ENCODE peak calls at places on chromosome 1, in four cellular contexts. W, P, M and U are unnamed samples.

GRCh38 chr1:216518844-216519627 is 95.8 kb upstream of the USH2A start:
- DNase-seq in P (no peak), M (no peak), W (no peak), U (no peak)

GRCh38 chr1:221891708-221892107 is 149.8 kb upstream of the DUSP10 start:
- DNase-seq in W (no peak), M (no peak), P (peak), U (no peak)

GRCh38 chr1:226973371-226973897 is 33.3 kb downstream of the COQ8A start:
- DNase-seq in W (no peak), M (no peak), P (no peak), U (no peak)

GRCh38 chr1:4745560-4745959 is 91.2 kb downstream of the AJAP1 start:
- DNase-seq in M (no peak), W (peak), P (no peak), U (no peak)

GRCh38 chr1:183385746-183386145 is 32.4 kb downstream of the NMNAT2 start:
- DNase-seq in M (no peak), P (no peak), W (no peak), U (no peak)

GRCh38 chr1:31978853-31979400 is 34.7 kb upstream of the KHDRBS1 start:
- DNase-seq in P (no peak), M (no peak), W (peak), U (no peak)

GRCh38 chr1:175597969-175598765 is 145.2 kb downstream of the TNR start:
- DNase-seq in W (no peak), M (no peak), P (peak), U (no peak)

GRCh38 chr1:65791860-65792670 is 630 bp upstream of the PDE4B start:
- DNase-seq in M (no peak), W (peak), P (no peak), U (no peak)

GRCh38 chr1:180248731-180249681 is 18.9 kb downstream of the LHX4 start:
- DNase-seq in W (peak), M (no peak), P (no peak), U (no peak)

GRCh38 chr1:20373286-20373685 is 82.6 kb downstream of the VWA5B1 start:
- DNase-seq in M (no peak), P (no peak), W (peak), U (no peak)

GRCh38 chr1:194512957-194513356 is 1326.5 kb upstream of the B3GALT2 start:
- DNase-seq in M (no peak), W (no peak), P (peak), U (no peak)

GRCh38 chr1:48093147-48093546 is 96.0 kb upstream of the TRABD2B start:
- DNase-seq in P (no peak), M (no peak), W (peak), U (no peak)

GRCh38 chr1:37995773-37996379 is 6.1 kb upstream of the SF3A3 start:
- DNase-seq in W (peak), P (peak), M (no peak), U (no peak)

GRCh38 chr1:89085781-89086180 is 20.8 kb upstream of the GBP1 start:
- DNase-seq in M (no peak), W (no peak), P (no peak), U (no peak)

GRCh38 chr1:53787655-53788054 is 48.7 kb upstream of the GLIS1 start:
- DNase-seq in M (no peak), P (no peak), W (no peak), U (no peak)

GRCh38 chr1:113859478-113860175 is 11.9 kb downstream of the PTPN22 start:
- DNase-seq in P (no peak), M (no peak), W (no peak), U (no peak)

GRCh38 chr1:54051936-54052469 is 1.0 kb downstream of the TMEM59 start:
- DNase-seq in W (no peak), P (no peak), M (no peak), U (no peak)

GRCh38 chr1:59415876-59416275 is 119.0 kb downstream of the FGGY start:
- DNase-seq in W (no peak), M (no peak), P (peak), U (no peak)

GRCh38 chr1:237736372-237737029 is 154.2 kb downstream of the ZP4 start:
- DNase-seq in P (no peak), W (peak), M (no peak), U (no peak)

GRCh38 chr1:109181085-109181806 is 32.5 kb upstream of the SARS1 start:
- DNase-seq in W (no peak), P (no peak), M (no peak), U (no peak)

GRCh38 chr1:11158720-11159321 is 30.3 kb upstream of the ANGPTL7 start:
- DNase-seq in W (no peak), M (no peak), P (peak), U (no peak)

GRCh38 chr1:61588736-61589381 is 136.1 kb downstream of the TM2D1 start:
- DNase-seq in P (peak), M (peak), W (peak), U (no peak)

GRCh38 chr1:156246762-156247459 is 945 bp downstream of the PAQR6 start:
- DNase-seq in P (no peak), W (no peak), M (no peak), U (no peak)

GRCh38 chr1:82366694-82367093 is 566.0 kb downstream of the ADGRL2 start:
- DNase-seq in W (no peak), M (no peak), P (no peak), U (no peak)

GRCh38 chr1:28118640-28119307 is 30.4 kb upstream of the EYA3 start:
- DNase-seq in W (no peak), M (no peak), P (no peak), U (no peak)

GRCh38 chr1:247885011-247885410 is 10.4 kb upstream of the OR2W3 start:
- DNase-seq in W (no peak), P (no peak), M (no peak), U (no peak)

GRCh38 chr1:163875214-163875926 is 553.6 kb downstream of the NUF2 start:
- DNase-seq in M (no peak), P (peak), W (no peak), U (no peak)

GRCh38 chr1:179146476-179146875 is 64.6 kb downstream of the TOR3A start:
- DNase-seq in M (no peak), W (no peak), P (no peak), U (no peak)

GRCh38 chr1:58909162-58909560 is 125.3 kb upstream of the JUN start:
- DNase-seq in W (no peak), M (no peak), P (peak), U (no peak)

GRCh38 chr1:214664656-214665433 is 61.9 kb downstream of the CENPF start:
- DNase-seq in W (no peak), M (no peak), P (no peak), U (no peak)

GRCh38 chr1:32989160-32989894 is 24.7 kb upstream of the RNF19B start:
- DNase-seq in W (no peak), P (peak), M (no peak), U (peak)

GRCh38 chr1:229223498-229223897 is 47.4 kb upstream of the RAB4A start:
- DNase-seq in W (no peak), M (no peak), P (no peak), U (no peak)

GRCh38 chr1:28071813-28072212 is 16.6 kb downstream of the EYA3 start:
- DNase-seq in P (no peak), M (no peak), W (no peak), U (no peak)

GRCh38 chr1:93607814-93608187 is 73.8 kb downstream of the BCAR3 start:
- DNase-seq in W (no peak), M (no peak), P (peak), U (no peak)

GRCh38 chr1:234186037-234186688 is 187.1 kb upstream of the COA6 start:
- DNase-seq in W (no peak), M (no peak), P (no peak), U (no peak)

GRCh38 chr1:225152061-225152460 is 222.6 kb downstream of the DNAH14 start:
- DNase-seq in W (no peak), P (no peak), M (no peak), U (no peak)

DNA sequence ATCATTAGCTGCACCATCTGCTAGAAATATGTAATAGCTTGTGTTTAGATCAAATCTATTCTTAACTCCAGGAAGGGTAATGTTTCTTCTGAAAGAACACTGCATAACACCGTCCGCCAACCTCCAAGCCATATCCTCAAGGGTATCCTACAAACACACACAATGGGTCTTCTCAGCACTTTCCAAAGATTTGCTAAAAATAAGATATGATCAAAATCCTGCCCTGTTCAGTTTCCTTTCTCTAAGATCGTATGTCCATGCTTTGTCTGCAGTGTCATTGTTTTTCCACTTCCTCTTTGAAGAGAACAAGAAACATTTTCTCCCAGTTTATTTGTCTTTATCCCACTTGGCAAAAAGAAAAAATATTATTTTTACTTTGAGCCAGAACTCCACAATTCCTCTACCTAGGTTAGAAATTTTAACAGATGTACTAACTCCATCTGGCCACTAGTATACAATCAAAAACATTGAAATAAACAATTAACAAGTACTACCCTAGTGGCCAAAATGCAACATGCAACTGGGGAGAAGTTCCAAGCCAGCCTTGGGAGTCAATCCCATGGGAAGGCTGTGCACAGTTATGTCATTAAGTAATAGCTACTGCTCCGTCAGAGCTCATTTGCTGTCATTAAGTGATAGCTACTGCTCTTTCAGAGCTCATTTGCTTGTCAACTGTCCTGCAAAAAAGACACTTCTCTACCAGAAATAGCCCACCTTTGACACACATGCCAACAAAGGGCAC is 37.8 kb downstream of the FRRS1 start:
- DNase-seq in M (no peak), P (peak), W (peak), U (no peak)
- TF ChIP-seq CTCF in M (peak), P (peak), W (peak), U (peak)

GRCh38 chr1:209356909-209357498 is 226.5 kb upstream of the CAMK1G start:
- DNase-seq in P (no peak), W (no peak), M (no peak), U (no peak)

GRCh38 chr1:209353097-209353496 is 230.4 kb upstream of the CAMK1G start:
- DNase-seq in W (no peak), M (no peak), P (no peak), U (no peak)

GRCh38 chr1:209355415-209355814 is 228.1 kb upstream of the CAMK1G start:
- DNase-seq in M (no peak), P (no peak), W (no peak), U (no peak)

GRCh38 chr1:209354840-209355165 is 228.7 kb upstream of the CAMK1G start:
- DNase-seq in P (no peak), M (no peak), W (no peak), U (no peak)

DNA sequence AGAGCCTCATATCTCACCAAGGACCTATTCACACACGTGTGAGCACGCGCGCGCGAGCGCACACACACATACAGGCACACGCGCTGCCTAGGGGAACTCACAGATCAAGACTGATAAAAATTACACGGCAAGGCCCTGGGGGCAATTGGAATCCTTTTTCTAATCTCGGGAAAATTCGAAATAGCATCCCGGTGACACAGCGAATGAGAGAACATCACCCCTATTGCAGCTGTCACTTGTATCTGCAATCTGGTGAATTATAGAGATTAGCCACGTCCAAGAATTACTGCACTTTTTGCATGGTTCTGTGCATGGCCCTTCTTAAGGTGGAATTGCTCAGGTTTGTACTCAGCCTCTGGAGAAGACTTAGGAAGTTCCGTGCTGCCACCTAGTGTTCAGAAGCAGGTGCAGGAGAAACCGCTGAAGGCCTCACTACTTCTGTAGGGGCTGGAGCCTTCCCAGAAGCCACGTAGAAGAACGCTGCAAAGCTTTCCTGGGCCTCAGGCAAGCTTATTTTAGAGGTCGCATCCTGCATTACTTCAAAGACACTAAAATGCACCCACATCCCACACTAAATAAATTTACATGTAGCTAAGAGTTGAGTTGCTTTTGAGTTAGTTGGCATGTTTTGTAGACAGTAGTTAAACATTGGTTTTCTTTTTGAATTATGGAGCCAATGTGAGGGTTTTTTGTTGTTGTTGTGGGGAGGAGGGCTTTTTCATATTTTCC is 229.2 kb upstream of the CAMK1G start:
- DNase-seq in M (peak), P (peak), W (peak), U (peak)
- TF ChIP-seq CTCF in M (peak), P (peak), W (peak), U (peak)

DNA sequence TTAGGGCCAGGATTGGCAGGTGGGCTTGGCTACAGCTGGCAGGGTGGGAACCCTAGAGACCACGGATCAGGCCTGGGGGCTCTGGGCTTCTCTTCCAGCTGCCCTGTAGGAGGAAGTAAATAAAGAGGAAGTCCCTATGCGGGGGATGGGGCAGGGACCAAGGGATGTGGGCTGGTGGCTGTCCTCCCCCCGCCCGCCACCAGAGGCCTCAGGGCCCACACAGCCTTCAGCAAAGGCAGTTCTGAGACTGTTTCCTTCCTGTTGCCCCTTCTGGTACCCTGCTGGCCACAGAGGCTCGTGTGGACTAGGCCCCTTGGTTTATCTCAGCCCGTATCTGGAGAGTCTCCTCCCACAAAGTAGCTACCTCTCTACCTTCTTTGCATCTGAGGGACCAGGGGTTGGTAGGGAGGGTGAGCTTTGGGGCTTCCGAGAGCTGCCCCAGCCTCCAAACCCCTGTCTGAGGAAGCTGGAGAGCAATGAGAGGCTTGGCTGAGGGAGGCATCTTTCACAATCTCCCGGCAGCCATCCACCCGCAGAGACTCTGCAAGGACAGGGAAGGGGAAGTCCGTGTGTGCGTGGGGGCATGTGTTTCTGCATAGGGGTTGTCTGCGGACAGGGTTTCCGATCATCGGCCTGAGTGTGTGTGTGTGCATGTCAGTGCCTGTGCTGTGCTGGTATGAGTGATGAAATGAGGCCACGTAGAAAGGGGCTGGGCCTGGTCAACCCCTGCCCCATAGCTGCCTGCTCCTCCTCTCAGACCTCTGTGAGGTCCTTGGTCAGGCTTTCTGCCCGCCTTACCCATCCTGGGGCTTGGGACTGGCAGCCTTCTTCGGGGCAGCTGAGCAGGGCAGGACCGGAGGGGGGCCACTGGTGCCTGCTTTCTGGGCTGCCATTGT is 12.5 kb downstream of the RPS6KA1 start:
- DNase-seq in P (no peak), M (no peak), W (peak), U (peak)
- TF ChIP-seq CTCF in P (peak), M (peak), W (peak), U (peak)

DNA sequence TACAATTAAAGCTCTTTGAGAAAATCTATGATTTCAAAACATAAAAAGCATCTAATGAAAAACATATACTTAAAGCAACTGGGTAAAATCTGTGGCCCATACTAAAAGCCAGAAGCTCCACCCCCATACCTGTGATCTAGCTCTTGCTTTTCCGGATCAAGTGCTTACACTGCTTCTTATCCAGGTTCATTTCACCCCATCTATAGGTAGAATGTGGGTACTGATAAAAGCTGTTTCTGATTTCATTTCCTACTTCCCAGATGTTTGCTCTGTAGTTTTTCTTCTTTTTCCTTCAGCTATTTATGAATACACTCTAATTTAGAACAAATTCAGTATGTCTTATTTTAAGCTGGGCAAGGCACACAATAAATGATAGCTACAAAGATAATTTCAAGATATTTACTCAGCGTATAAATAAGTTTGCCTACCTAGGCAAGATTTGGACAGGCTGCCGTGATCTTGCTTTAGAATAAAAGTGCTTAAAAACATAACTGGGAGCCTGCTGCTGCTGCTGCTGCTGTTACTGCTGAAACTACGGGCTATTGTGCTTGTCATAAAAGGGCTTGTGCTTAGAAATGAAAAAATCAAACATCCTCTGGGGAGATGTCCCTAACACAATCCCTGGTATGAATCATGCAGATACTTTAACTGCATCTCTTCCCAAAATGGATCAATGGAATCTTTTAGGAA is 2.1 kb downstream of the SIPA1L2 start:
- DNase-seq in M (no peak), P (no peak), W (peak), U (no peak)
- TF ChIP-seq CTCF in M (peak), P (peak), W (peak), U (peak)

DNA sequence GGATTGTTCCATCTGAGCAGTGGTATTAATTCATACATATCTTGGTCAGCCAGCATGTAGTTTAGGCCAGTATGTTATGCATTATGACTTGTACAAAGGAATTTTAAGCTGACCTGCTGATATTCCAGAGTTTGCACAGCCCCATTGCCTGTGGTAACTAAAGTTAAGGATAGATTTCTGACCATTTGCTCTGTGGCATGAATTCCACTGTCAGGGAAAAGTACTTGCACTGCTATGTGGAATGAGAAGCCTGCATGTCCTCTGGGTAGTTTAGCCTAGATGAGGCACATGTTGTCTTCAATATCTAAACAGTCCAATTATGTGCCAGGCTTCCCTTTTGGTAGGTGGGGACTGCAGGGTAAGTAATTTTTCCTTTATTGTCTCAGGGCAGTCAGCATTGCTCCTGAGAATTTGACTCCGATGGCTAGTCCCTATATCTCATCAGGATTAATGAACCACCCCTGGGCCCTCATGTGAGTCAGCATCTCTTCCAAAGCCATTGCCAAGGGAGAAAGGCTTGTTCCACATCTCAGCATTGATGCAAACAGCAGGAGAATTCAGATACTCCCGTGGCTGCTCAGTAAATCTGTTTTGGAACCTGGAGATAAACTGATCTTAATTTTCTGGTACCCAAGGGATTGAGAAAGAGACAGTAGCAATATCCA is 30.2 kb downstream of the NEK7 start:
- DNase-seq in M (no peak), W (no peak), P (no peak), U (no peak)
- TF ChIP-seq CTCF in M (no peak), W (no peak), P (no peak), U (no peak)